ENCODE peak calls at places on chromosomes 11 and 22, in ten cellular contexts. W is fibroblast of lung; U is CD8-positive, alpha-beta T cell; X is tibial artery; J is mammary epithelial cell; V is left ventricle myocardium inferior; M is H1; T is stomach; Q is suprapubic skin; F is colonic mucosa. Y is an unnamed sample. For H3K9me3, the result is how much of the 10 kb centered on the place peaks cover.

GRCh38 chr11:103700605-103701004 is 335.8 kb upstream of the DDI1 start:
- DNase-seq in J (peak), X (no peak), V (no peak), M (no peak), F (no peak), T (no peak), U (no peak), Q (no peak), W (peak), Y (no peak)

GRCh38 chr22:39384750-39385480 is 14.7 kb upstream of the TAB1 start:
- DNase-seq in M (no peak), Q (no peak), J (no peak), X (no peak), U (no peak), F (no peak), T (no peak), W (peak), V (no peak), Y (no peak)

GRCh38 chr11:28836285-28837081 is 728.3 kb downstream of the METTL15 start:
- DNase-seq in W (peak), X (no peak), V (no peak), J (peak), T (no peak), U (no peak), F (no peak), M (no peak), Q (no peak), Y (no peak)

GRCh38 chr22:19353363-19354131 is 62.0 kb upstream of the CLTCL1 start:
- DNase-seq in U (no peak), J (no peak), X (no peak), F (no peak), V (no peak), M (no peak), T (no peak), W (no peak), Q (no peak), Y (no peak)

GRCh38 chr11:131866535-131867400 is 496.4 kb downstream of the NTM start:
- DNase-seq in Q (no peak), F (no peak), M (no peak), W (no peak), X (no peak), T (no peak), U (no peak), V (no peak), J (no peak), Y (no peak)

GRCh38 chr11:119316017-119316728 is 757 bp downstream of the MCAM start:
- DNase-seq in J (peak), T (no peak), Q (peak), F (no peak), U (no peak), W (no peak), V (peak), X (peak), M (no peak), Y (peak)

GRCh38 chr11:5476184-5476819 is 12.2 kb upstream of the OR52D1 start:
- DNase-seq in U (peak), J (peak), W (peak), T (peak), V (no peak), M (no peak), F (peak), Q (no peak), X (no peak), Y (no peak)

GRCh38 chr22:43446037-43446803 is 34.4 kb downstream of the MPPED1 start:
- DNase-seq in M (no peak), T (no peak), Q (no peak), V (no peak), W (no peak), X (no peak), U (no peak), F (no peak), J (no peak), Y (no peak)

GRCh38 chr11:120601566-120601965 is 90.0 kb downstream of the GRIK4 start:
- DNase-seq in T (no peak), J (no peak), M (no peak), V (no peak), F (no peak), Q (no peak), U (no peak), W (peak), X (no peak), Y (peak)

GRCh38 chr11:94740083-94740974 is 27.8 kb upstream of the AMOTL1 start:
- DNase-seq in T (no peak), M (no peak), W (peak), Q (peak), J (no peak), V (peak), U (no peak), F (peak), X (peak), Y (peak)

GRCh38 chr22:45804319-45804985 is 132.8 kb downstream of the ATXN10 start:
- DNase-seq in M (no peak), T (no peak), Q (no peak), W (no peak), X (no peak), V (no peak), J (no peak), F (no peak), U (no peak), Y (no peak)

GRCh38 chr22:26259510-26259909 is 90.2 kb downstream of the SEZ6L start:
- DNase-seq in M (peak), J (peak), V (no peak), T (no peak), U (no peak), W (no peak), F (no peak), X (no peak), Q (no peak), Y (no peak)

GRCh38 chr11:69931060-69931910 is 112.1 kb upstream of the FGF3 start:
- DNase-seq in J (no peak), V (no peak), M (no peak), F (no peak), W (no peak), X (peak), Q (peak), U (no peak), T (no peak), Y (peak)

GRCh38 chr22:32327066-32327465 is 30.6 kb upstream of the RFPL3 start:
- DNase-seq in X (peak), M (no peak), T (peak), V (no peak), F (no peak), U (no peak), Q (no peak), W (no peak), J (peak), Y (no peak)

GRCh38 chr11:61193596-61193995 is 9.7 kb upstream of the PGA3 start:
- DNase-seq in T (peak), M (no peak), X (no peak), Q (no peak), F (no peak), W (no peak), J (no peak), V (no peak), U (no peak), Y (no peak)

GRCh38 chr11:7383406-7383805 is 101.9 kb upstream of the OLFML1 start:
- DNase-seq in Q (no peak), T (no peak), W (no peak), U (no peak), M (no peak), F (no peak), V (no peak), X (no peak), J (no peak), Y (no peak)

GRCh38 chr11:35539256-35539655 is 13.8 kb upstream of the PAMR1 start:
- DNase-seq in X (no peak), T (no peak), U (no peak), F (no peak), J (no peak), M (no peak), V (no peak), W (no peak), Q (no peak), Y (no peak)

GRCh38 chr22:41140365-41140957 is 48.1 kb downstream of the EP300 start:
- DNase-seq in F (no peak), W (no peak), X (no peak), V (no peak), Q (no peak), M (no peak), T (no peak), J (no peak), U (no peak), Y (no peak)

GRCh38 chr11:13316528-13316961 is 39.0 kb downstream of the BMAL1 start:
- DNase-seq in M (no peak), V (no peak), T (no peak), U (no peak), Q (peak), J (peak), F (no peak), X (peak), W (peak), Y (no peak)

GRCh38 chr22:27876684-27877083 is 42.4 kb downstream of the PITPNB start:
- DNase-seq in U (no peak), M (no peak), F (no peak), J (no peak), X (no peak), Q (no peak), W (no peak), V (no peak), T (no peak), Y (no peak)

GRCh38 chr11:122340607-122341006 is 224.6 kb upstream of the BLID start:
- DNase-seq in U (no peak), F (no peak), Q (no peak), V (no peak), W (no peak), M (no peak), X (no peak), J (no peak), T (no peak), Y (no peak)

GRCh38 chr11:110097459-110098012 is 4.3 kb downstream of the ZC3H12C start:
- DNase-seq in V (no peak), M (no peak), T (no peak), Q (no peak), U (no peak), X (no peak), W (peak), F (no peak), J (peak), Y (no peak)

GRCh38 chr11:93290061-93290460 is 40.5 kb upstream of the DEUP1 start:
- DNase-seq in J (no peak), W (no peak), M (no peak), X (no peak), Q (no peak), U (no peak), V (no peak), F (no peak), T (no peak), Y (no peak)

GRCh38 chr11:32385998-32386397 is 49.3 kb downstream of the WT1 start:
- DNase-seq in V (no peak), U (no peak), X (no peak), Q (no peak), T (no peak), M (peak), F (peak), W (peak), J (peak), Y (no peak)
- TF ChIP-seq CTCF in V (peak), U (no peak), X (no peak), Q (no peak), T (peak), M (peak), F (no peak), W (peak), J (peak), Y (no peak)

GRCh38 chr11:76781046-76781801 is 1.9 kb upstream of the TSKU start:
- DNase-seq in M (no peak), J (no peak), U (no peak), W (no peak), T (no peak), F (peak), V (no peak), Q (no peak), X (no peak), Y (no peak)
- H3K4me3 ChIP-seq in M (no peak), J (no peak), U (no peak), W (no peak), T (no peak), F (no peak), V (peak), Q (peak), X (no peak), Y (no peak)

GRCh38 chr11:90558328-90558865 is 335.5 kb upstream of the CHORDC1 start:
- DNase-seq in Q (peak), U (no peak), V (no peak), X (no peak), T (no peak), M (no peak), W (no peak), J (no peak), F (no peak), Y (peak)

GRCh38 chr11:90556026-90556425 is 333.2 kb upstream of the CHORDC1 start:
- DNase-seq in T (no peak), X (no peak), Q (no peak), F (no peak), M (no peak), W (no peak), V (no peak), J (no peak), U (no peak), Y (no peak)

GRCh38 chr11:90556612-90557011 is 333.8 kb upstream of the CHORDC1 start:
- DNase-seq in M (no peak), X (no peak), Q (no peak), V (no peak), F (no peak), U (no peak), J (peak), W (no peak), T (no peak), Y (no peak)

DNA sequence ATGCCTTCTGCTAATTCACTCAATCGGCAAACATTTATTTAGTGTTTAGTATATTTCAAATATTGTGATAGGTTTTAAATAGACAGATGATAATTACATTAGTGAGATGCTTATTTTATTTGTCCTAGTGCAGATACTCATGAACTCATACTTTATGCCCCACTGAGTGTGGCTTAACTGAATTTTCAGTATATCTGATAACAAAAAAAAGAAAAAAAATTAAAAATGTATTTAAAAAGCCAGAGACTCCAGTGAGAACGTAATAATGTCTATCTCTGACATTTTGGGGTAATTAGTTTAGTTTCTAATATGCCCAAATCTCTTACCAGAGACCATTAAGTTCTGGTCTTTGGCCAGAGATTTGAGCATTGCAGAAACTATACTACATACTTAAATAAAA is 332.6 kb upstream of the CHORDC1 start:
- DNase-seq in Q (no peak), X (no peak), W (no peak), T (no peak), M (no peak), J (no peak), V (no peak), U (no peak), F (no peak), Y (no peak)
- H3K9me3 ChIP-seq in Q (under half), X (under half), W (under half), T (under half), M (under half), J (under half), V (under half), U (under half), F (under half), Y (under half)

GRCh38 chr22:42313804-42314581 is 43.5 kb upstream of the TCF20 start:
- DNase-seq in V (peak), M (peak), F (peak), U (no peak), W (peak), X (no peak), Q (no peak), J (peak), T (peak), Y (no peak)
- TF ChIP-seq CTCF in V (peak), M (peak), F (peak), U (peak), W (peak), X (no peak), Q (peak), J (peak), T (peak), Y (peak)

DNA sequence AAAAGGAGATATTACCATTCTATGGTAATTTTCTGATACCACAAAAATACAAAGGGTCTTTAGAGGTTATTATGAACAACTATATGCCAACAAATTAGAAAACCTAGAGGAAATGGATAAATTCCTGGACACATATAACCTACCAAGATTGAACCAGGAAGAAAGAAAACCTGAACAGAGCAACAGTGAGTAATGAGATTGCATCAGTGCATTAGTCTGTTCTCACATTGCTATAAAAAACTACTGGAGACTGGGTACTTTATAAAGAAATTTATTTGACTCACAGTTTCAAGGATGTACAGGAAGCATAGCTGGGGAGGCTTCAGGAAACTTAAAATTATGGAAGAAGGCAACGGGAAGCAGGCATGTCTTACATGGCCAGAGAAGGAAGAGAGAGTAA is 70.8 kb upstream of the GNAZ start:
- DNase-seq in M (no peak), J (peak), Q (no peak), X (no peak), V (no peak), F (no peak), W (no peak), T (no peak), U (no peak), Y (no peak)
- H3K4me3 ChIP-seq in M (no peak), J (no peak), Q (no peak), X (no peak), V (no peak), F (no peak), W (no peak), T (no peak), U (no peak), Y (no peak)

GRCh38 chr22:47277001-47277400 is 514.6 kb downstream of the TBC1D22A start:
- DNase-seq in T (no peak), W (no peak), F (no peak), Q (peak), J (no peak), M (no peak), X (no peak), V (no peak), U (no peak), Y (peak)
- H3K9me3 ChIP-seq in T (under half), W (under half), F (under half), Q (under half), J (under half), M (half or more), X (under half), V (under half), U (under half), Y (under half)

DNA sequence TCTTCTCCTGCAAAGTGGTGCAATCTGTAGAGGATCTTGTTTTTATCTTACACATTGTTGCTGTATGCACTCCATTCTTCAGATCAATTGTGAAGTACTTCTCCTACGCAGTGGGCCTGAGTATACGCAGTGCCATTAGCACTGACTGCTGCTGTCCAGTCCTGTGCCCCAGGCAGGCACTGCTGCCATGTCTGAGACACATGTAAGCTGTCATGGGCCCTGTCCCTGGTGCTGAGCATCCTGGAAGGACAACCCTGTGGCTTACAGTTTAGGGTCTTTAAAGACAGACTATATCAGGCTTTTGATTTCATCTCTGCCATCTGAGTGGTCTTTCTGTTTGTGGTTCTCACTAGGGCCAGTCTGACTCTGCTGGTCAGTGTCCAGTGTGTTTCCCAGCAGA is 44.8 kb upstream of the PTPN5 start:
- DNase-seq in X (no peak), F (no peak), V (no peak), M (no peak), U (no peak), W (no peak), T (no peak), Q (no peak), J (no peak), Y (no peak)
- TF ChIP-seq CTCF in X (no peak), F (no peak), V (no peak), M (no peak), U (no peak), W (no peak), T (no peak), Q (no peak), J (no peak), Y (no peak)

Y was measured in kidney.